ENCODE peak calls at places on chromosomes 3 and 15, in ten cellular contexts. S, V, P, Q, R, X, T, H, I and W are unnamed samples.

GRCh38 chr3:194003128-194004057 is 132.6 kb upstream of the HES1 start:
- DNase-seq in S (peak), V (peak), P (peak), Q (peak), R (peak), X (peak), T (no peak), H (peak), I (no peak), W (peak)

GRCh38 chr3:52531636-52532516 is 1.8 kb downstream of the NT5DC2 start:
- DNase-seq in S (no peak), V (no peak), P (peak), Q (no peak), R (no peak), X (peak), T (no peak), H (no peak), I (no peak), W (no peak)

GRCh38 chr15:31268108-31268501 is 58.5 kb upstream of the KLF13 start:
- DNase-seq in S (no peak), V (no peak), P (peak), Q (no peak), R (peak), X (peak), T (peak), H (no peak), I (peak), W (peak)

GRCh38 chr3:16500093-16500492 is 13.4 kb downstream of the RFTN1 start:
- DNase-seq in S (no peak), V (no peak), P (no peak), Q (no peak), R (no peak), X (no peak), T (no peak), H (no peak), I (no peak), W (no peak)

GRCh38 chr3:153219147-153219546 is 57.1 kb downstream of the RAP2B start:
- DNase-seq in S (peak), V (peak), P (no peak), Q (no peak), R (no peak), X (no peak), T (no peak), H (peak), I (no peak), W (no peak)

GRCh38 chr3:188749830-188750229 is 421.9 kb upstream of the TPRG1 start:
- DNase-seq in S (no peak), V (no peak), P (no peak), Q (no peak), R (no peak), X (no peak), T (no peak), H (no peak), I (no peak), W (no peak)

GRCh38 chr3:133792171-133792763 is 13.3 kb upstream of the SRPRB start:
- DNase-seq in S (peak), V (peak), P (no peak), Q (peak), R (no peak), X (no peak), T (no peak), H (peak), I (no peak), W (no peak)

GRCh38 chr3:182711853-182712252 is 81.5 kb upstream of the ATP11B start:
- DNase-seq in S (no peak), V (no peak), P (no peak), Q (no peak), R (no peak), X (no peak), T (no peak), H (no peak), I (no peak), W (no peak)

GRCh38 chr3:25455316-25456232 is 27.5 kb downstream of the RARB start:
- DNase-seq in S (peak), V (peak), P (no peak), Q (no peak), R (no peak), X (no peak), T (no peak), H (peak), I (no peak), W (no peak)

GRCh38 chr3:88984266-88984665 is 123.2 kb upstream of the EPHA3 start:
- DNase-seq in S (no peak), V (peak), P (no peak), Q (no peak), R (no peak), X (no peak), T (no peak), H (peak), I (no peak), W (no peak)

GRCh38 chr3:135329479-135329878 is 534.4 kb downstream of the EPHB1 start:
- DNase-seq in S (no peak), V (no peak), P (peak), Q (no peak), R (no peak), X (no peak), T (no peak), H (no peak), I (no peak), W (no peak)

GRCh38 chr15:40313531-40314398 is 6.0 kb upstream of the PLCB2 start:
- DNase-seq in S (no peak), V (no peak), P (peak), Q (peak), R (no peak), X (no peak), T (no peak), H (no peak), I (peak), W (no peak)

GRCh38 chr3:131356006-131356405 is 25.6 kb upstream of the NUDT16 start:
- DNase-seq in S (no peak), V (no peak), P (no peak), Q (no peak), R (no peak), X (no peak), T (no peak), H (no peak), I (no peak), W (no peak)

GRCh38 chr3:117735481-117736101 is 1026.0 kb downstream of the TUSC7 start:
- DNase-seq in S (peak), V (peak), P (no peak), Q (no peak), R (no peak), X (no peak), T (no peak), H (peak), I (no peak), W (no peak)

GRCh38 chr15:59689626-59690236 is 611 bp upstream of the BNIP2 start:
- DNase-seq in S (peak), V (peak), P (peak), Q (peak), R (peak), X (no peak), T (no peak), H (peak), I (peak), W (no peak)

GRCh38 chr3:122146466-122146865 is 37.0 kb upstream of the CASR start:
- DNase-seq in S (no peak), V (no peak), P (no peak), Q (peak), R (no peak), X (no peak), T (no peak), H (no peak), I (no peak), W (no peak)

GRCh38 chr3:40191850-40192448 is 117.6 kb upstream of the EIF1B start:
- DNase-seq in S (peak), V (peak), P (peak), Q (peak), R (peak), X (peak), T (no peak), H (peak), I (peak), W (no peak)

GRCh38 chr3:71341721-71342120 is 241.8 kb downstream of the FOXP1 start:
- DNase-seq in S (peak), V (peak), P (no peak), Q (no peak), R (no peak), X (no peak), T (no peak), H (peak), I (no peak), W (no peak)

GRCh38 chr3:71809321-71809720 is 24.4 kb upstream of the PROK2 start:
- DNase-seq in S (no peak), V (no peak), P (no peak), Q (no peak), R (no peak), X (no peak), T (no peak), H (no peak), I (no peak), W (no peak)

GRCh38 chr3:39099242-39099641 is 8.2 kb downstream of the GORASP1 start:
- DNase-seq in S (no peak), V (no peak), P (no peak), Q (no peak), R (peak), X (peak), T (no peak), H (no peak), I (no peak), W (no peak)

GRCh38 chr3:115092220-115092791 is 54.8 kb downstream of the ZBTB20 start:
- DNase-seq in S (peak), V (peak), P (peak), Q (peak), R (no peak), X (no peak), T (no peak), H (peak), I (peak), W (no peak)

GRCh38 chr3:18046131-18046530 is 303.7 kb upstream of the TBC1D5 start:
- DNase-seq in S (no peak), V (no peak), P (no peak), Q (no peak), R (no peak), X (no peak), T (no peak), H (no peak), I (no peak), W (no peak)

GRCh38 chr15:94097567-94097966 is 133.8 kb upstream of the MCTP2 start:
- DNase-seq in S (no peak), V (no peak), P (no peak), Q (no peak), R (no peak), X (no peak), T (no peak), H (peak), I (no peak), W (no peak)

GRCh38 chr3:96646596-96646995 is 167.8 kb upstream of the EPHA6 start:
- DNase-seq in S (no peak), V (no peak), P (no peak), Q (no peak), R (no peak), X (no peak), T (peak), H (no peak), I (no peak), W (no peak)

GRCh38 chr15:87591042-87591441 is 665.5 kb downstream of the NTRK3 start:
- DNase-seq in S (no peak), V (no peak), P (no peak), Q (no peak), R (no peak), X (no peak), T (no peak), H (no peak), I (no peak), W (no peak)

GRCh38 chr3:183822631-183823030 is 2.7 kb downstream of the MAP6D1 start:
- DNase-seq in S (no peak), V (no peak), P (peak), Q (no peak), R (no peak), X (no peak), T (no peak), H (no peak), I (no peak), W (no peak)

GRCh38 chr3:197444793-197445403 is 110.9 kb downstream of the BDH1 start:
- DNase-seq in S (no peak), V (no peak), P (no peak), Q (no peak), R (no peak), X (no peak), T (no peak), H (no peak), I (no peak), W (no peak)

DNA sequence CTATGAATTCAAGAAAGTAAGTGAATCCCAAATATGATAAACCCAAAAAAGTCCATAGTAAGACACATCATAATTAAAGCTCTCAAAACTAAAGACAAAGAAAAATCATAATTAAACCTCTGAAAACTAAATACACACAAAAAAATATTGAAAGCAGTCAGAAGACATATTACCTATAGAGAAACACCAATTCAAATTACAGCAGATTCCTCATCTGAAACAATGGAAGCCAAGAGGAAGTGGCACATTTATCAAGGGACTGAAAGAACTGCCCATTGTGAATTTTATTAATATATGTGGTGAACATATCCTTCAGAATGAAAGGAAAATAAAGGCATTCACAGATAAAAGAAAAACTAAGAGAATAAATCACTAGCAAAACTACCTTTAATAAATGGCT is 128.2 kb downstream of the SCAPER start:
- DNase-seq in S (no peak), V (peak), P (no peak), Q (no peak), R (no peak), X (no peak), T (no peak), H (no peak), I (no peak), W (no peak)
- TF ChIP-seq CTCF in S (no peak), V (no peak), P (no peak), Q (no peak), R (no peak), X (no peak), T (no peak), H (no peak), I (no peak), W (no peak)

GRCh38 chr3:186239321-186239720 is 122.7 kb downstream of the DGKG start:
- DNase-seq in S (peak), V (no peak), P (no peak), Q (no peak), R (no peak), X (no peak), T (no peak), H (peak), I (no peak), W (no peak)
- TF ChIP-seq CTCF in S (no peak), V (peak), P (no peak), Q (no peak), R (no peak), X (no peak), T (peak), H (no peak), I (no peak), W (peak)

DNA sequence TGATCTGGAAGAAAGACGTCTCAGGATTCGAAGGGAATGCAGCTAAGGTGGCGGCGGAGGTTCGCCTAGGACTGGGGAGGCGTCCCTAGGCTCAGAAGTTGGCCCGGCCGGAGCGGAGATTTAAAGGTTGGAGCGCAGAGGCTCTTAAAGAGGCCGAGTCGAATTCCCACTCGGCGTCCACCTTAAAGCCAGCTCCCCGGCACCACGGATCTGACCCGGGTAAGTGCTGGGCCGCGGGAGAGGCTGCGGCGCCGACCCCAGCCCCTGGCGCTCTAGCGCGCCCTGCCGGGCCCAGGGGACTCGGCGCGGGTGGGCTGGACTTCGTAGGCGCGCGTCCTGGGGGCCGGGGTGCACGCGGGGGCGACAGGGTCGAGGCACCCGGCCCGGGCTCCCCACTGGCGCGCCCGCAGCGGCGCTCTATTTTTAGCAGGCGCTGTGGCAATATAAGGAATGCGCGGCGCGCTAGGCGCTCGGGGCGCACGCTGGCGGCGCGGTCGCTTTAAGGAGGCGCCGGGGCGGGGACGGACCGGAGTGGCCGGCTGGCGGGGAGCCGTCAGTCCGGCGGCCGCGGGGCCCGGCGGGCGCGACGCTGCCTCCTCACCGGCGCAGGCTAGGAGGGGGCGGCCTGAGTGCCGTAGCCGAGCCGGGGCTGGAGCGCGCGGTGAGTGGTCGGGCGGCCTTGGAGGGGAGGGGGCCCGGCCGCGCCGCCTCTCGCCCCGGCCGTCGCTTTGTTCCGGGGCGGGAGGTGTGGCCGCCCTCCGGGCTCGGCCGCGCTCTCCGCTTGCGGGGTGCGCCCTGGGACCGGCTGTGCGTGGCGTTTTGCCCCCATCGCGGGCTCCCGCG is at the start of gene MRAS:
- DNase-seq in S (peak), V (peak), P (peak), Q (no peak), R (no peak), X (peak), T (no peak), H (peak), I (no peak), W (peak)
- TF ChIP-seq CTCF in S (no peak), V (peak), P (no peak), Q (no peak), R (peak), X (peak), T (peak), H (peak), I (peak), W (peak)

GRCh38 chr3:47245271-47245670 is 37.3 kb downstream of the KIF9 start:
- DNase-seq in S (no peak), V (no peak), P (no peak), Q (no peak), R (no peak), X (no peak), T (peak), H (no peak), I (no peak), W (no peak)

GRCh38 chr3:47244531-47245100 is 38.0 kb downstream of the KIF9 start:
- DNase-seq in S (no peak), V (no peak), P (no peak), Q (no peak), R (no peak), X (no peak), T (peak), H (no peak), I (no peak), W (no peak)

GRCh38 chr3:47251689-47252088 is 30.9 kb downstream of the KIF9 start:
- DNase-seq in S (no peak), V (no peak), P (peak), Q (no peak), R (no peak), X (no peak), T (peak), H (no peak), I (no peak), W (no peak)

GRCh38 chr3:47247131-47248064 is 35.2 kb downstream of the KIF9 start:
- DNase-seq in S (no peak), V (no peak), P (no peak), Q (no peak), R (no peak), X (no peak), T (peak), H (no peak), I (no peak), W (no peak)

DNA sequence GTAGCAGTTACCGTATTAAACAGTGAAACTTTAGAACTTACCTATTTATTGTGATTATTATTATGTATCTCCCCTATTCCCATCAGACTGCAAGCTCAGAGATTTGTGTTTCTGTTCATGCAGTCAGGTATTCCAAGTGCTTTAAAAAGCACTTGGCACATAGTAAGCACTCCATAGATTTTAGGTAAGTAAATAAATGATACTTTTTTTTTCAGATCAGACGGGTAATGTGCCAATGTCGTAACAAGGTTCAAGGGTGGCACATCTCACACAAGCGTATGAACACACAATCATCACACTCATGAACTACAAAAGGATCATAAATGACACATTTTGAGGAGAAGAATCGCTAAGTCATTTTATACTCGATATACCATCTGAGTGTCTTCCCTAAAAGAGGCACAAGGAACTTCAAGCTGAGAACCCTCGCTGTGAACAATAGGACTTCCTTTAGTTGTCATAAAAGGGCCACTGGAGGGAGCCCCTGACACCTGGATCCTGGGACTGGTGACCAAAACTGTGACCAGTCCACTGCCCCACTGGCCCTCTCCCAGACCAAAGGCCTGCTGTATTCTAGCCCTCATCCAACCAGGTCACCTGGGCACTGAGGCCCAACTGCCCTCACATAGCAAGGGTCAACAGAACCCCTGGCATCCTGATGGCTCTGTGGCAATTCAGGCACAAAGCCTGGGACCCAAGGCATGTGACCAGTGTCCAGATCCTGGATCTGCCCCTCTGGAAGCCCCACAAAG is 32.1 kb downstream of the KIF9 start:
- DNase-seq in S (peak), V (peak), P (peak), Q (peak), R (no peak), X (no peak), T (peak), H (no peak), I (no peak), W (no peak)
- TF ChIP-seq CTCF in S (peak), V (peak), P (peak), Q (peak), R (no peak), X (peak), T (peak), H (peak), I (no peak), W (peak)

DNA sequence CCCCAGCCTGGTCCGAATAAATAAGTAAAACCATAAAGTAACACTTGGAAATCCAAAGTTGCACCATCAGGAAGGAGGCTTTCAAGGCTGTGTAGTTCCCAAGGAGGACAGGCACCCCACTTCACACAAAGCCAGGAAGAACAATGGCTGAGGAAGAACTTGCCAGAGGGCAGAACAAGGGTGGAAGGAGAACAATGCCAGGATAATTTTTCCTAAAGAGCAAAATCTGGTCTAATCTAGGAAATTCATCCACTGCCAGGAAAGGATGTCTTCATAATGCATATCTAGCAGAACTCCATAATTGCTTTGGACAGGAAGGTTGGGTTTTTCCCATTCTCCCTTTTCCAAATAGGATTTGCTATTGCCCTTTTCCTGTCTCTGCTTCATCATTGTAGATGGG is 15.7 kb upstream of the ARID3B start:
- DNase-seq in S (peak), V (no peak), P (no peak), Q (no peak), R (no peak), X (no peak), T (no peak), H (no peak), I (no peak), W (no peak)
- TF ChIP-seq CTCF in S (no peak), V (no peak), P (no peak), Q (no peak), R (no peak), X (no peak), T (no peak), H (no peak), I (no peak), W (no peak)

GRCh38 chr3:14946749-14947104 is 656 bp upstream of the NR2C2 start:
- DNase-seq in S (peak), V (no peak), P (no peak), Q (no peak), R (no peak), X (no peak), T (no peak), H (peak), I (no peak), W (no peak)
- TF ChIP-seq CTCF in S (no peak), V (no peak), P (no peak), Q (no peak), R (no peak), X (no peak), T (no peak), H (no peak), I (no peak), W (no peak)

GRCh38 chr3:72997421-72997961 is 880 bp downstream of the PPP4R2 start:
- DNase-seq in S (peak), V (peak), P (no peak), Q (peak), R (no peak), X (no peak), T (no peak), H (peak), I (no peak), W (no peak)
- TF ChIP-seq CTCF in S (peak), V (peak), P (peak), Q (peak), R (peak), X (peak), T (peak), H (peak), I (peak), W (peak)